ENCODE peak calls at places on chromosomes 11 and 22, in five cellular contexts. A is AML-193, G is fibroblast of mammary gland, L is mucosa of gallbladder, D is immature natural killer cell. Q is an unnamed sample.

GRCh38 chr22:26321469-26321913 is 107.6 kb upstream of the ASPHD2 start:
- DNase-seq in G (peak; percentile 64), A (no peak), L (no peak), D (no peak), Q (no peak)

GRCh38 chr11:11611381-11611780 is 10.4 kb downstream of the GALNT18 start:
- DNase-seq in A (no peak), D (no peak), L (no peak), G (no peak), Q (no peak)

GRCh38 chr11:121321614-121322243 is 29.2 kb downstream of the SC5D start:
- DNase-seq in G (peak; percentile 35), A (peak; percentile 57), L (peak; percentile 48), D (peak; percentile 15), Q (peak; percentile 64)

GRCh38 chr11:59259867-59260475 is 47.2 kb upstream of the MPEG1 start:
- DNase-seq in A (no peak), L (no peak), G (no peak), D (no peak), Q (no peak)

GRCh38 chr11:124763156-124763947 is 1.3 kb upstream of the ESAM start:
- DNase-seq in D (peak; percentile 75), L (peak; percentile 89), G (peak; percentile 60), A (peak; percentile 66), Q (peak; percentile 87)

GRCh38 chr11:3367221-3367620 is 11.7 kb downstream of the ZNF195 start:
- DNase-seq in L (no peak), A (no peak), G (no peak), D (no peak), Q (no peak)

GRCh38 chr11:100221791-100222190 is 465.3 kb upstream of the ARHGAP42 start:
- DNase-seq in G (no peak), A (no peak), L (no peak), D (no peak), Q (no peak)

GRCh38 chr11:64935634-64936081 is at the start of gene GPHA2:
- DNase-seq in D (no peak), G (peak; percentile 11), L (no peak), A (no peak), Q (no peak)

GRCh38 chr11:102534261-102534872 is 3.8 kb upstream of the MMP7 start:
- DNase-seq in G (no peak), D (no peak), L (no peak), A (no peak), Q (no peak)

GRCh38 chr11:44133335-44133946 is 38.0 kb downstream of the EXT2 start:
- DNase-seq in G (peak; percentile 56), D (no peak), A (peak; percentile 22), L (no peak), Q (peak; percentile 25)

GRCh38 chr11:6757373-6757967 is 14.3 kb downstream of the OR2AG2 start:
- DNase-seq in A (peak; percentile 36), L (peak; percentile 67), D (peak; percentile 59), G (peak; percentile 65), Q (peak; percentile 75)

GRCh38 chr11:1181420-1181819 is 23.7 kb downstream of the MUC5AC start:
- DNase-seq in D (no peak), L (no peak), G (no peak), A (no peak), Q (no peak)

GRCh38 chr22:29907753-29908515 is 25.0 kb downstream of the MTMR3 start:
- DNase-seq in A (no peak), D (no peak), G (peak; percentile 95), L (peak; percentile 84), Q (peak; percentile 73)

GRCh38 chr11:76150141-76150540 is 56.2 kb downstream of the WNT11 start:
- DNase-seq in G (no peak), D (no peak), L (no peak), A (no peak), Q (no peak)

GRCh38 chr22:30314918-30315317 is 11.8 kb downstream of the TBC1D10A start:
- DNase-seq in D (no peak), G (no peak), A (no peak), L (no peak), Q (peak; percentile 53)

Q was measured in KBM-7.